ENCODE peak calls at places on chromosomes 3 and 15, in six cellular contexts. One of them, this sample, is unnamed.

GRCh38 chr3:55166577-55167555 is 239.0 kb upstream of the LRTM1 start:
- DNase-seq in stimulated activated CD8-positive, alpha-beta memory T cell treated with anti-CD3 and anti-CD28 coated beads, Interleukin-4, amount 100 ng/mL, for 4 hours: no peak
- DNase-seq in AG10803: peak
- DNase-seq in A673: no peak
- DNase-seq in HTR-8/SVneo: no peak
- DNase-seq in transverse colon: peak
- DNase-seq in this sample: no peak

GRCh38 chr3:104564045-104564643 is 802.6 kb upstream of the ALCAM start:
- DNase-seq in HTR-8/SVneo: no peak
- DNase-seq in stimulated activated CD8-positive, alpha-beta memory T cell treated with anti-CD3 and anti-CD28 coated beads, Interleukin-4, amount 100 ng/mL, for 4 hours: peak
- DNase-seq in AG10803: peak
- DNase-seq in A673: peak
- DNase-seq in transverse colon: peak
- DNase-seq in this sample: peak

GRCh38 chr15:68400066-68400456 is 31.9 kb downstream of the ITGA11 start:
- DNase-seq in AG10803: no peak
- DNase-seq in HTR-8/SVneo: no peak
- DNase-seq in transverse colon: no peak
- DNase-seq in stimulated activated CD8-positive, alpha-beta memory T cell treated with anti-CD3 and anti-CD28 coated beads, Interleukin-4, amount 100 ng/mL, for 4 hours: no peak
- DNase-seq in A673: no peak
- DNase-seq in this sample: peak

GRCh38 chr3:39501982-39502837 is 34.7 kb downstream of the MOBP start:
- DNase-seq in stimulated activated CD8-positive, alpha-beta memory T cell treated with anti-CD3 and anti-CD28 coated beads, Interleukin-4, amount 100 ng/mL, for 4 hours: no peak
- DNase-seq in transverse colon: peak
- DNase-seq in A673: no peak
- DNase-seq in HTR-8/SVneo: no peak
- DNase-seq in AG10803: no peak
- DNase-seq in this sample: no peak

GRCh38 chr15:59892995-59893394 is 111.1 kb upstream of the FOXB1 start:
- DNase-seq in transverse colon: no peak
- DNase-seq in A673: peak
- DNase-seq in AG10803: no peak
- DNase-seq in stimulated activated CD8-positive, alpha-beta memory T cell treated with anti-CD3 and anti-CD28 coated beads, Interleukin-4, amount 100 ng/mL, for 4 hours: no peak
- DNase-seq in HTR-8/SVneo: peak
- DNase-seq in this sample: no peak

GRCh38 chr3:12328132-12328915 is 39.5 kb downstream of the PPARG start:
- DNase-seq in A673: no peak
- DNase-seq in HTR-8/SVneo: no peak
- DNase-seq in transverse colon: no peak
- DNase-seq in stimulated activated CD8-positive, alpha-beta memory T cell treated with anti-CD3 and anti-CD28 coated beads, Interleukin-4, amount 100 ng/mL, for 4 hours: no peak
- DNase-seq in AG10803: no peak
- DNase-seq in this sample: no peak

GRCh38 chr3:23129062-23129461 is 74.1 kb upstream of the UBE2E2 start:
- DNase-seq in stimulated activated CD8-positive, alpha-beta memory T cell treated with anti-CD3 and anti-CD28 coated beads, Interleukin-4, amount 100 ng/mL, for 4 hours: no peak
- DNase-seq in transverse colon: no peak
- DNase-seq in AG10803: no peak
- DNase-seq in A673: no peak
- DNase-seq in HTR-8/SVneo: no peak
- DNase-seq in this sample: no peak

GRCh38 chr3:170622369-170623159 is 36.7 kb upstream of the SLC7A14 start:
- DNase-seq in stimulated activated CD8-positive, alpha-beta memory T cell treated with anti-CD3 and anti-CD28 coated beads, Interleukin-4, amount 100 ng/mL, for 4 hours: no peak
- DNase-seq in transverse colon: no peak
- DNase-seq in A673: peak
- DNase-seq in HTR-8/SVneo: peak
- DNase-seq in AG10803: peak
- DNase-seq in this sample: no peak

This sample was measured in LoVo.